ENCODE peak calls at places on chromosomes 1 and 21, in five cellular contexts. W is sigmoid colon, R is cardiac muscle cell, J is MM.1S, O is heart right ventricle. G is an unnamed sample. For H3K27me3, the result is how much of the 10 kb centered on the place peaks cover.

GRCh38 chr1:4603317-4604110 is 50.9 kb upstream of the AJAP1 start:
- DNase-seq in W (peak), R (no peak), J (no peak), O (no peak), G (no peak)

GRCh38 chr1:235776396-235776795 is 90.3 kb downstream of the LYST start:
- DNase-seq in W (no peak), R (no peak), J (no peak), O (no peak), G (no peak)

GRCh38 chr1:37498872-37499617 is 15.5 kb downstream of the MEAF6 start:
- DNase-seq in W (no peak), R (peak), J (no peak), O (peak), G (no peak)

GRCh38 chr1:69320679-69321310 is 246.9 kb upstream of the LRRC7 start:
- DNase-seq in W (no peak), R (no peak), J (peak), O (no peak), G (no peak)

GRCh38 chr1:21294266-21295058 is 4.2 kb upstream of the ECE1 start:
- DNase-seq in W (no peak), R (no peak), J (peak), O (no peak), G (no peak)

GRCh38 chr1:202130275-202130646 is 7.5 kb downstream of the GPR37L1 start:
- DNase-seq in W (peak), R (no peak), J (peak), O (no peak), G (no peak)

GRCh38 chr1:9181990-9182783 is 52.4 kb upstream of the H6PD start:
- DNase-seq in W (no peak), R (peak), J (peak), O (no peak), G (no peak)

GRCh38 chr1:194535369-194535768 is 1349.0 kb upstream of the B3GALT2 start:
- DNase-seq in W (no peak), R (no peak), J (no peak), O (no peak), G (no peak)

GRCh38 chr1:206429421-206429820 is 40.9 kb upstream of the IKBKE start:
- DNase-seq in W (no peak), R (no peak), J (no peak), O (no peak), G (no peak)

GRCh38 chr1:4657244-4657789 is 2.9 kb downstream of the AJAP1 start:
- DNase-seq in W (no peak), R (no peak), J (no peak), O (no peak), G (no peak)

GRCh38 chr1:56448937-56449336 is 130.4 kb downstream of the PLPP3 start:
- DNase-seq in W (peak), R (peak), J (no peak), O (no peak), G (no peak)

GRCh38 chr21:32335601-32336575 is 37.2 kb downstream of the MRAP start:
- DNase-seq in W (no peak), R (peak), J (no peak), O (no peak), G (no peak)

GRCh38 chr21:26513212-26513611 is 59.9 kb downstream of the CYYR1 start:
- DNase-seq in W (no peak), R (peak), J (no peak), O (no peak), G (no peak)

GRCh38 chr1:32716312-32717126 is 13.9 kb upstream of the SYNC start:
- DNase-seq in W (no peak), R (peak), J (peak), O (no peak), G (no peak)

GRCh38 chr1:45205000-45205909 is 1.1 kb downstream of the ZSWIM5 start:
- DNase-seq in W (peak), R (peak), J (no peak), O (peak), G (no peak)

GRCh38 chr1:200029035-200029623 is 1.6 kb downstream of the NR5A2 start:
- DNase-seq in W (no peak), R (peak), J (peak), O (no peak), G (no peak)

GRCh38 chr1:17994046-17994445 is 113.6 kb upstream of the IGSF21 start:
- DNase-seq in W (no peak), R (no peak), J (no peak), O (no peak), G (no peak)

GRCh38 chr1:67540733-67541125 is 110.5 kb upstream of the SERBP1 start:
- DNase-seq in W (no peak), R (no peak), J (no peak), O (no peak), G (no peak)

GRCh38 chr1:195899762-195900352 is 708.4 kb downstream of the KCNT2 start:
- DNase-seq in W (no peak), R (peak), J (no peak), O (no peak), G (peak)

GRCh38 chr1:202189919-202190715 is 3.5 kb upstream of the LGR6 start:
- DNase-seq in W (no peak), R (no peak), J (no peak), O (no peak), G (no peak)

GRCh38 chr1:15098366-15099125 is 55.0 kb upstream of the TMEM51 start:
- DNase-seq in W (no peak), R (no peak), J (no peak), O (no peak), G (no peak)

GRCh38 chr1:176779655-176780328 is 316.8 kb downstream of the PAPPA2 start:
- DNase-seq in W (no peak), R (no peak), J (no peak), O (no peak), G (no peak)

GRCh38 chr21:31558839-31559367 is 100.6 kb upstream of the SOD1 start:
- DNase-seq in W (peak), R (peak), J (peak), O (peak), G (peak)

GRCh38 chr1:82165304-82165703 is 364.6 kb downstream of the ADGRL2 start:
- DNase-seq in W (no peak), R (no peak), J (no peak), O (no peak), G (no peak)

GRCh38 chr1:50783286-50783685 is 176.8 kb downstream of the FAF1 start:
- DNase-seq in W (no peak), R (no peak), J (no peak), O (no peak), G (no peak)

GRCh38 chr1:81803423-81804103 is 2.8 kb downstream of the ADGRL2 start:
- DNase-seq in W (no peak), R (peak), J (no peak), O (no peak), G (no peak)

GRCh38 chr1:189567890-189568289 is 909.8 kb downstream of the BRINP3 start:
- DNase-seq in W (no peak), R (no peak), J (no peak), O (no peak), G (no peak)

GRCh38 chr1:27057801-27058647 is 45.4 kb upstream of the TENT5B start:
- DNase-seq in W (no peak), R (peak), J (no peak), O (no peak), G (no peak)

GRCh38 chr1:48530727-48531351 is 58.8 kb upstream of the SPATA6 start:
- DNase-seq in W (no peak), R (peak), J (peak), O (peak), G (peak)

GRCh38 chr1:18714404-18715175 is 83.9 kb downstream of the PAX7 start:
- DNase-seq in W (no peak), R (no peak), J (no peak), O (no peak), G (no peak)

GRCh38 chr1:118960026-118960561 is 28.0 kb downstream of the TBX15 start:
- DNase-seq in W (no peak), R (no peak), J (peak), O (no peak), G (no peak)

GRCh38 chr1:31297273-31298247 is 728 bp downstream of the ZCCHC17 start:
- DNase-seq in W (no peak), R (peak), J (no peak), O (no peak), G (no peak)

GRCh38 chr1:54459714-54460113 is 53.5 kb upstream of the SSBP3 start:
- DNase-seq in W (peak), R (no peak), J (no peak), O (no peak), G (no peak)

GRCh38 chr1:32335951-32336867 is at the start of gene MARCKSL1:
- DNase-seq in W (peak), R (peak), J (peak), O (peak), G (no peak)

GRCh38 chr1:96698332-96698983 is 23.1 kb upstream of the PTBP2 start:
- DNase-seq in W (no peak), R (peak), J (no peak), O (no peak), G (no peak)

GRCh38 chr1:161480381-161481035 is 24.7 kb upstream of the FCGR2A start:
- DNase-seq in W (no peak), R (no peak), J (no peak), O (no peak), G (no peak)

GRCh38 chr1:240498335-240498734 is 113.6 kb downstream of the GREM2 start:
- DNase-seq in W (no peak), R (no peak), J (no peak), O (no peak), G (no peak)

GRCh38 chr1:247639381-247639981 is 34.1 kb downstream of the OR2G3 start:
- DNase-seq in W (peak), R (peak), J (no peak), O (peak), G (no peak)

GRCh38 chr1:116666090-116666489 is 1.4 kb downstream of the IGSF3 start:
- DNase-seq in W (no peak), R (no peak), J (no peak), O (no peak), G (no peak)

DNA sequence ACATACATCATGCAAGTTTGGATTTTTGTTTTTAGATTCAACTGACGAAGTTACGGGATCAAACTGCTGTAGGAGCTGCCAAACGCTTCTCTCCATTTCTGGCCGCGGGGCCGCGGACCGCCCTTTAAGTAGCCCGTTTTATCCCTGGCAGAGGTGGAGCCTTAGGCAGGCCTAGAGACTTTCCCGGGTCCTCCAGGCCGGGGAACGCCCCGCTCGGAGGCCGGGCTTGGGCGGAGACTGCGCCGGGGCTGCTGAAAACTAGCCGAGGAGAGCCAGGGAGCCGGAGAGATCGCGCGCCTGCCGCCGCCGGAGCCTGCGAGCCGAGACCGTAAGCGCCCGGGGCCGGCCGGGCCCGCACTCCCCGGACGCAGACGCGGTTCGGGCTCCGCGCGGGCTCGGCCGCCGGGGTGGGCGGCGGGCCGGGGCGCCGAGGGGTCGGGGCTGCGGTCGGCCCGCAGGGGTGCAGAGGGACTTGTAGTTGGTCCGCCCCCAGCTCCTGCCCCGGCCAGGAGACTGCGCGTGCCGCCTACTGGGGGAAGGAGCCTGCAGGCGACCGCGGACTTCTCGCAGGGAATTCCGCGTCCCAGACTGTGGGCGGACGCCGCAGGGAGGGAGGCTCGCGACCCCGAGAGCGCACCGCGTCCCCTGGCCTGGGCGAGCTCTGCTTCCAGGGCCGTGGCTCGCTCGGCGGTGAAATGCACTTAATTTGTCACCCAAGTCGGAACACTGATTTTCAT is at the start of gene EPHX1:
- DNase-seq in W (peak), R (peak), J (peak), O (peak), G (peak)
- H3K27ac ChIP-seq in W (peak), R (peak), J (no peak), O (peak), G (peak)

DNA sequence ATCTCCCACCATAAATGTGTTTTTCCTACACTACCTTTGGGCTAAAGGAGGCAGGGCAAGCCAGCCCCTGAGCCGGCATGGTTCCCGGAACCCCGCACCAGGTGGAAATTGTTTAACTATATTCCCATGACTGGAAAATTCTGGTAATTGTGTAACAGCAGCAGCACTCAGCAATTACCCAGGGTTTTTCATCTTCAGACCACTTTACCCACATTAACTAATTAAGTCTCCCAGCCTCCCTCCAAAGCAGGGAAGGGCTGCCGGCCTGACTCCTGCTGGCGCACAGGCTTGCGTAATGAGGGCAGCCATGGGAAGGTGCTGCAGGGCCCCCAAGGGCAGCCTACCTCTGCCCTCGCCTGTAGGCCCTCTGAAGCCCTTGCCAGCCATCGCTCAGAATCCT is 140.7 kb upstream of the VAMP3 start:
- DNase-seq in W (no peak), R (no peak), J (no peak), O (no peak), G (no peak)
- H3K27me3 ChIP-seq in W (under half), R (under half), J (half or more), O (under half), G (under half)

DNA sequence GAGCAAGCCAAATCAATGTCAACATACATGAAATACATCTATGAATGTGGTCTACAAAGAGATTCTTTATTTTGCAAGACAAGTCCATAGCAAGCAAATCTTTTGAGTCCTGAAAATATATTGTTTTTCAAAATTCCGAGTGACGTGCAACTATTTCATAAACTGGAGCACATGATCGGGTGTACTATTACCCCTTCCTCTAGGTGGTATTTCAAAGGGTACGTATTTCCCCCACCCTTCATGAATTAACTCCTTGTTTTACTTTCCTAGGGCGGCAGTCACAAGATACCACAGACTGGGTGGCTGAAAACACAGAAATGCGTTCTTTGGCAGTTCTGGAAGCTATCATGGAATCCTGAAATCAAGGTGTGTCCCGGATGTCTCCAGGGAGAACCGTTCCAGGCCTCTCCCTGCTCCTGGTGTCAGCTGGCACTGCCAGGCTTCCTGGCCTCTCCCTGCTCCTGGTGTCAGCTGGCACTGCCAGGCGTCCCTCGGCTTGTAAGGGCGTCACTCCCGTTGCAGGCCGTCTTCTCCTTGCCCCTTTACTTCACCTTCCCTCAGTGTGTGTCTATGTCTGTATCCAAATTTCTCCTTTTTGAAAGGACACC is 55.3 kb downstream of the RIPK4 start:
- DNase-seq in W (no peak), R (no peak), J (no peak), O (no peak), G (no peak)
- H3K4me3 ChIP-seq in W (no peak), R (no peak), J (no peak), O (no peak), G (no peak)

GRCh38 chr1:224168859-224169380 is 14.1 kb upstream of the DEGS1 start:
- DNase-seq in W (peak), R (peak), J (peak), O (peak), G (no peak)
- H3K27ac ChIP-seq in W (no peak), R (no peak), J (no peak), O (no peak), G (peak)

DNA sequence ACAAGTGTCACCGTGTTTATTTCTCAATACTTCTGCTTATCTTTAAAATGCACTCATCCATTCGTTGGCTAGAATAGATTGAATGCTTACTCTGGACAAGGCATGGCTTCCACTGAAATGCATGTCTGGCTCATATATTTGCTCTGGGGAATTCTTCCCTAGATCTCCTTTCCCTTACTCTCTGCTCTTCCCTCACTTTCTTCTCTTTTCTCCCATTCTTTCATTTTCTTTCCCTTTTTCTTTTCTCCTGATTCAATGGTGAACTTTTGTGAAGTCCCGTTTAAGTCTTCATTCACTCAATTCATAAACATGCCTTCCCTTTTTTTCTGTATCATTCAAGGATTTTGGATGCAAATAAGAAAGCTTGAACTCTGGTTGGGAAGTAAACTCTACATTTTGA is 234.5 kb downstream of the DYRK1A start:
- DNase-seq in W (no peak), R (no peak), J (no peak), O (no peak), G (no peak)
- H3K27me3 ChIP-seq in W (under half), R (under half), J (under half), O (under half), G (under half)

DNA sequence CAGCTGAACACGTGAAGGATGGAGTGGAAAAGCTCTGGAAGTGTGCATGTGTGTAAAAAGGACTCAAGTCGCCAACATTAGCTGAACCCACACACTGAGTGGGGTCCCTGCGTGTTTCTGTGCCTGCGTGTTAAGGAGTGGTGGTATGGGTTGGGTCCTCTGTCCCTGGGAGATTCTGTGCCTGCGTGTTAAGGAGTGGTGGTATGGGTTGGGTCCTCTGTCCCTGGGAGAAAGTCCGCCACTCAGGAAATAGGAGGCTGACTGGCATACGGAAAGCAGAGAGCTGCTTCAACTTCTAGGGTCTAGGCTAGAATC is 7.0 kb upstream of the SOX13 start:
- DNase-seq in W (no peak), R (no peak), J (no peak), O (no peak), G (no peak)
- H3K4me3 ChIP-seq in W (no peak), R (no peak), J (no peak), O (no peak), G (no peak)

G was measured in AG04450.